ENCODE peak calls at places on chromosome 13, in eight cellular contexts. One of them, this sample, is unnamed.

GRCh38 chr13:31409678-31410356 is 210.0 kb downstream of the B3GLCT start:
- DNase-seq in effector memory CD4-positive, alpha-beta T cell: no peak
- DNase-seq in dorsolateral prefrontal cortex: no peak
- DNase-seq in iPS DF 6.9: no peak
- DNase-seq in heart right ventricle: no peak
- DNase-seq in PC-9: no peak
- DNase-seq in colonic mucosa: peak
- DNase-seq in psoas muscle: no peak
- DNase-seq in this sample: no peak

GRCh38 chr13:51292000-51292550 is 47.4 kb upstream of the SERPINE3 start:
- DNase-seq in dorsolateral prefrontal cortex: no peak
- DNase-seq in psoas muscle: no peak
- DNase-seq in iPS DF 6.9: no peak
- DNase-seq in colonic mucosa: no peak
- DNase-seq in PC-9: no peak
- DNase-seq in heart right ventricle: no peak
- DNase-seq in effector memory CD4-positive, alpha-beta T cell: no peak
- DNase-seq in this sample: no peak

GRCh38 chr13:27977476-27978300 is 8.6 kb upstream of the CDX2 start:
- DNase-seq in dorsolateral prefrontal cortex: no peak
- DNase-seq in PC-9: no peak
- DNase-seq in effector memory CD4-positive, alpha-beta T cell: no peak
- DNase-seq in heart right ventricle: no peak
- DNase-seq in psoas muscle: no peak
- DNase-seq in colonic mucosa: peak
- DNase-seq in iPS DF 6.9: no peak
- DNase-seq in this sample: no peak

GRCh38 chr13:27622102-27622820 is 569 bp downstream of the POLR1D start:
- DNase-seq in effector memory CD4-positive, alpha-beta T cell: no peak
- DNase-seq in psoas muscle: no peak
- DNase-seq in iPS DF 6.9: no peak
- DNase-seq in colonic mucosa: no peak
- DNase-seq in dorsolateral prefrontal cortex: no peak
- DNase-seq in PC-9: no peak
- DNase-seq in heart right ventricle: no peak
- DNase-seq in this sample: no peak

GRCh38 chr13:94210826-94211225 is 268.7 kb downstream of the DCT start:
- DNase-seq in effector memory CD4-positive, alpha-beta T cell: no peak
- DNase-seq in PC-9: no peak
- DNase-seq in iPS DF 6.9: no peak
- DNase-seq in dorsolateral prefrontal cortex: no peak
- DNase-seq in psoas muscle: no peak
- DNase-seq in colonic mucosa: no peak
- DNase-seq in heart right ventricle: no peak
- DNase-seq in this sample: no peak

GRCh38 chr13:112170823-112171569 is 104.0 kb downstream of the SOX1 start:
- DNase-seq in PC-9: no peak
- DNase-seq in colonic mucosa: no peak
- DNase-seq in psoas muscle: no peak
- DNase-seq in dorsolateral prefrontal cortex: no peak
- DNase-seq in iPS DF 6.9: no peak
- DNase-seq in heart right ventricle: no peak
- DNase-seq in effector memory CD4-positive, alpha-beta T cell: no peak
- DNase-seq in this sample: no peak

GRCh38 chr13:91778123-91778522 is 379.7 kb downstream of the GPC5 start:
- DNase-seq in PC-9: no peak
- DNase-seq in psoas muscle: no peak
- DNase-seq in colonic mucosa: no peak
- DNase-seq in heart right ventricle: no peak
- DNase-seq in effector memory CD4-positive, alpha-beta T cell: no peak
- DNase-seq in dorsolateral prefrontal cortex: no peak
- DNase-seq in iPS DF 6.9: no peak
- DNase-seq in this sample: no peak

GRCh38 chr13:48126944-48127814 is 32.3 kb upstream of the MED4 start:
- DNase-seq in colonic mucosa: peak
- DNase-seq in iPS DF 6.9: peak
- DNase-seq in psoas muscle: peak
- DNase-seq in dorsolateral prefrontal cortex: no peak
- DNase-seq in PC-9: peak
- DNase-seq in heart right ventricle: peak
- DNase-seq in effector memory CD4-positive, alpha-beta T cell: no peak
- DNase-seq in this sample: peak

GRCh38 chr13:48415516-48415915 is 2.6 kb upstream of the LPAR6 start:
- DNase-seq in dorsolateral prefrontal cortex: no peak
- DNase-seq in heart right ventricle: no peak
- DNase-seq in effector memory CD4-positive, alpha-beta T cell: no peak
- DNase-seq in PC-9: no peak
- DNase-seq in colonic mucosa: no peak
- DNase-seq in psoas muscle: no peak
- DNase-seq in iPS DF 6.9: no peak
- DNase-seq in this sample: no peak

GRCh38 chr13:55714120-55714519 is 1426.6 kb upstream of the PRR20A start:
- DNase-seq in dorsolateral prefrontal cortex: no peak
- DNase-seq in PC-9: no peak
- DNase-seq in iPS DF 6.9: no peak
- DNase-seq in psoas muscle: no peak
- DNase-seq in colonic mucosa: no peak
- DNase-seq in heart right ventricle: no peak
- DNase-seq in effector memory CD4-positive, alpha-beta T cell: no peak
- DNase-seq in this sample: no peak

GRCh38 chr13:40170982-40171381 is 495.5 kb downstream of the FOXO1 start:
- DNase-seq in colonic mucosa: no peak
- DNase-seq in psoas muscle: no peak
- DNase-seq in PC-9: no peak
- DNase-seq in heart right ventricle: no peak
- DNase-seq in dorsolateral prefrontal cortex: no peak
- DNase-seq in effector memory CD4-positive, alpha-beta T cell: no peak
- DNase-seq in iPS DF 6.9: no peak
- DNase-seq in this sample: no peak

GRCh38 chr13:114061746-114062145 is 70.7 kb downstream of the RASA3 start:
- DNase-seq in psoas muscle: peak
- DNase-seq in effector memory CD4-positive, alpha-beta T cell: no peak
- DNase-seq in iPS DF 6.9: no peak
- DNase-seq in dorsolateral prefrontal cortex: no peak
- DNase-seq in colonic mucosa: no peak
- DNase-seq in heart right ventricle: no peak
- DNase-seq in PC-9: no peak
- DNase-seq in this sample: no peak

GRCh38 chr13:49218493-49219051 is 1.6 kb upstream of the MLNR start:
- DNase-seq in iPS DF 6.9: no peak
- DNase-seq in PC-9: no peak
- DNase-seq in dorsolateral prefrontal cortex: no peak
- DNase-seq in heart right ventricle: no peak
- DNase-seq in colonic mucosa: no peak
- DNase-seq in effector memory CD4-positive, alpha-beta T cell: no peak
- DNase-seq in psoas muscle: no peak
- DNase-seq in this sample: no peak

GRCh38 chr13:50392977-50393376 is 377.7 kb downstream of the KCNRG start:
- DNase-seq in iPS DF 6.9: no peak
- DNase-seq in effector memory CD4-positive, alpha-beta T cell: no peak
- DNase-seq in dorsolateral prefrontal cortex: no peak
- DNase-seq in PC-9: no peak
- DNase-seq in psoas muscle: no peak
- DNase-seq in colonic mucosa: no peak
- DNase-seq in heart right ventricle: no peak
- DNase-seq in this sample: no peak

GRCh38 chr13:107753286-107753685 is 462.1 kb downstream of the LIG4 start:
- DNase-seq in iPS DF 6.9: no peak
- DNase-seq in heart right ventricle: no peak
- DNase-seq in psoas muscle: no peak
- DNase-seq in dorsolateral prefrontal cortex: no peak
- DNase-seq in colonic mucosa: no peak
- DNase-seq in PC-9: no peak
- DNase-seq in effector memory CD4-positive, alpha-beta T cell: no peak
- DNase-seq in this sample: no peak

GRCh38 chr13:50236898-50237318 is 221.7 kb downstream of the KCNRG start:
- DNase-seq in heart right ventricle: no peak
- DNase-seq in iPS DF 6.9: no peak
- DNase-seq in PC-9: no peak
- DNase-seq in dorsolateral prefrontal cortex: no peak
- DNase-seq in colonic mucosa: no peak
- DNase-seq in psoas muscle: no peak
- DNase-seq in effector memory CD4-positive, alpha-beta T cell: peak
- DNase-seq in this sample: peak

DNA sequence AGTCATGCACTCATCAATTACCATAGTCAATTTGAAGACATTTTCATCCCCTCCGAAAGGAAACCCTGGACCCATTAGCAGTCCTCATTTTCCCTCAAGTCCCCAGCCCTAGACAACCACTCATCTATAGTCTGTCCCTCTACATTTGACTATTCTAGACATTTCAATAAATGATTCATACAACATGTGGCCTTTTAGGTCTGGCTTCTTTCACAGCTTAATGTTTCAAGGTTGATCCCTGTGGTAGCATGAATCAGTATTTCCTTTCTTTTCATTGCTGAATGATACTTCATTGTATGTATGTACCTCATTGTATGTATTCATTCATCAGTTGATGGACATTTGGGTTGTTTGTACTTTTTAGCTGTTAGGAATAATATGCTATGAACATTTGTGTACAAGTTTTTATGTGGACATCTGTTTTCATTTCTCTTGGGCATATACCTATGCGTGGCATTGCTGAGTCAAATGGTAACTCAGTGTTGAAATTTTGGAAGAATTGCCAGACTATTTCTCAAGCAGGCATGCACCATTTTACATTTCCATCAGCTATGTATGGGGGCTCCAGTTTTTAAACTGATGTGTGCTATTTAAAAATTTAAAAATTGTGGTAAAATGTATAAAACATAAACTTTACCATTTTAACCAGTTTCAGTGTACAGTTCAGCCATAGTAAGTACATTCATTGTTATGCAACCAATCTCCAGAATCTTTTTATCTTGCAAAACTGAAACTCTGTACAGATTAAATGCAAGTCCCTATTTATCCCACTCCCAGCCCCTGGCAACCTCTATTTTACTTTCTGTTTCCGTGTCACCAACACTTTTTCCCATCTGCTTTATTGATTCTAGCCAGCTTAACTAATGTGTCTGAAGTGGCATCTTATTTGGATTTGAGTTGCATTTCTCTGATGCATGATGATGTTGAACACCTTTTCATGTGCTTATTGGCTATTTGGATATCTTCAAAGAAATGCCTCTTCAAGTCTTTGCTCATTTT is 18.6 kb downstream of the SPATA13 start:
- DNase-seq in dorsolateral prefrontal cortex: no peak
- DNase-seq in psoas muscle: no peak
- DNase-seq in heart right ventricle: no peak
- DNase-seq in colonic mucosa: no peak
- DNase-seq in iPS DF 6.9: no peak
- DNase-seq in effector memory CD4-positive, alpha-beta T cell: no peak
- DNase-seq in PC-9: no peak
- DNase-seq in this sample: no peak
- H3K27ac ChIP-seq in dorsolateral prefrontal cortex: no peak
- H3K27ac ChIP-seq in psoas muscle: no peak
- H3K27ac ChIP-seq in heart right ventricle: no peak
- H3K27ac ChIP-seq in colonic mucosa: no peak
- H3K27ac ChIP-seq in iPS DF 6.9: no peak
- H3K27ac ChIP-seq in effector memory CD4-positive, alpha-beta T cell: no peak
- H3K27ac ChIP-seq in PC-9: no peak
- H3K27ac ChIP-seq in this sample: no peak

DNA sequence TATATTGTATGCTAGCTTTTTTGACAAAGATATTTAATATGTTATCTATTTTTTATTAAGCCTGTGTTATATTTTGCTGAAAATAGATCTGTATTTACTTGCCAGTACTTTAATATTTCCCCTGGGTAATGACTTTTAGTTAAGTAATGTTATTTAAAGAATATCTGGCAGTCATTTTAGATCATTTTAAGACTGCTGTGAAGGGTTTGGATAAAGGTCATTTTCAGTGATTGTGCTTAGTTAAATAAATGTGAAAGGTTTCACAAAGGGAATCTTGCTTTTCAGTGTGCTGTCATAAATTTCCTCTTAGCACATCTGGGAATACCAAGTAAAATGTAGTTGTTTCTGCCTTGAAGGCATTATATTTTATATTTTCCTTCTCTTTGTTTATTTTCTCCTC is 88.0 kb downstream of the MAB21L1 start:
- DNase-seq in iPS DF 6.9: no peak
- DNase-seq in colonic mucosa: no peak
- DNase-seq in heart right ventricle: no peak
- DNase-seq in psoas muscle: no peak
- DNase-seq in PC-9: no peak
- DNase-seq in dorsolateral prefrontal cortex: no peak
- DNase-seq in effector memory CD4-positive, alpha-beta T cell: no peak
- DNase-seq in this sample: no peak
- H3K4me3 ChIP-seq in iPS DF 6.9: no peak
- H3K4me3 ChIP-seq in colonic mucosa: no peak
- H3K4me3 ChIP-seq in heart right ventricle: peak
- H3K4me3 ChIP-seq in psoas muscle: no peak
- H3K4me3 ChIP-seq in PC-9: no peak
- H3K4me3 ChIP-seq in dorsolateral prefrontal cortex: no peak
- H3K4me3 ChIP-seq in effector memory CD4-positive, alpha-beta T cell: no peak
- H3K4me3 ChIP-seq in this sample: no peak

DNA sequence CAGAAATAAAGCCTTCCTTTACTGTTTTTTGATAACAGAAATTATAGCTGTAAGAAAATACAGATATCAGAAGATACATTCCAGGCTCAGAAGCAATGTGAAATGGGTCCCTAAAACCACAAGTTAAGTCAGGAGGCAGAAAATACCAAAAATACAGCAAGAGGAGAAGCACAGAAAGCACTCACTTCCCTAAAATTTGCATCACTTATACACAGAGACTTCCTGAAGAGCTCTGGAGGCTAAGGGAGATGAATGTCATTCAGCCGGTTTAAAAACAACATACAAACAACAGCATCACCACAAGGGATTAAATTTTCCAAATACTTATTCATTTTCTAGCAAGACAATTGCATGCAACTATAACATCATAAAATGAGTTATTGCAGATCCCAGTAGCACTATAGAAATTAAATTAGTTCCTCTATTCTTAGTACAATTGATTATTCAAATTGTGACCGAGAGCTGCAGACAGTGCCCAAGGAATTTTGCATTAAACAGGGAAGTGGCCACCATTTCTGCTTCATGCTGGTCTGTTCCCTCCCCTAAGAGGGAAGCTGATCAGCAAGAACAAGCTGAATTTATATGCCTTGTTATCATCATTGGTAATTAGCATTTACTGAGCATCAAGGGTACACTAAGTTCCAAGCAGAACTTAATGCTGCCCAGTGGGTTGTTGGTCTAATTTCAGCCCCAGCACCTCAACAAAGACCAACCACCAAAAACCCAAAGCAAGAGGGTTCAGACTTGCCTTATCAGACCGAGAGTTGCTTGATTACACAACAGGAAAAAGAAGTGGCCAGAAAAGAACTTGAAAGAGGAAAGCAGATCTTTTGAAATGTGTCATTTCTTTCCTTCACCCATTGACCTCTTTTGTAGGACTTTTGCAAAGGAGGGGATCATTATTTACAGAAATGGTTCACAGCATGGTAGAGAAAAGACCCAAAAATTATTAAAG is 140.7 kb downstream of the KCTD12 start:
- DNase-seq in heart right ventricle: no peak
- DNase-seq in psoas muscle: no peak
- DNase-seq in iPS DF 6.9: no peak
- DNase-seq in dorsolateral prefrontal cortex: no peak
- DNase-seq in PC-9: no peak
- DNase-seq in colonic mucosa: no peak
- DNase-seq in effector memory CD4-positive, alpha-beta T cell: no peak
- DNase-seq in this sample: no peak
- H3K27ac ChIP-seq in heart right ventricle: no peak
- H3K27ac ChIP-seq in psoas muscle: no peak
- H3K27ac ChIP-seq in iPS DF 6.9: no peak
- H3K27ac ChIP-seq in dorsolateral prefrontal cortex: no peak
- H3K27ac ChIP-seq in PC-9: no peak
- H3K27ac ChIP-seq in colonic mucosa: no peak
- H3K27ac ChIP-seq in effector memory CD4-positive, alpha-beta T cell: no peak
- H3K27ac ChIP-seq in this sample: no peak

GRCh38 chr13:98504029-98504351 is 72.9 kb downstream of the STK24 start:
- DNase-seq in dorsolateral prefrontal cortex: no peak
- DNase-seq in psoas muscle: no peak
- DNase-seq in heart right ventricle: no peak
- DNase-seq in colonic mucosa: no peak
- DNase-seq in PC-9: no peak
- DNase-seq in effector memory CD4-positive, alpha-beta T cell: no peak
- DNase-seq in iPS DF 6.9: no peak
- DNase-seq in this sample: no peak
- H3K4me3 ChIP-seq in dorsolateral prefrontal cortex: no peak
- H3K4me3 ChIP-seq in psoas muscle: peak
- H3K4me3 ChIP-seq in heart right ventricle: no peak
- H3K4me3 ChIP-seq in colonic mucosa: no peak
- H3K4me3 ChIP-seq in PC-9: no peak
- H3K4me3 ChIP-seq in effector memory CD4-positive, alpha-beta T cell: no peak
- H3K4me3 ChIP-seq in iPS DF 6.9: no peak
- H3K4me3 ChIP-seq in this sample: no peak